ENCODE peak calls at places on chromosomes 12 and 14, in five cellular contexts. One of them, this sample, is unnamed. For H3K9me3 and H3K27me3, the result is how much of the 10 kb centered on the place peaks cover.

GRCh38 chr14:72054929-72055328 is 122.7 kb downstream of the RGS6 start:
- DNase-seq in left lung: no peak
- DNase-seq in astrocyte: no peak
- DNase-seq in lower lobe of right lung: no peak
- DNase-seq in PC-3: no peak
- DNase-seq in this sample: no peak

GRCh38 chr14:94097091-94097490 is 13.4 kb upstream of the IFI27 start:
- DNase-seq in left lung: no peak
- DNase-seq in astrocyte: no peak
- DNase-seq in lower lobe of right lung: no peak
- DNase-seq in PC-3: no peak
- DNase-seq in this sample: no peak

GRCh38 chr14:84403585-84403984 is 1126.4 kb upstream of the FLRT2 start:
- DNase-seq in left lung: no peak
- DNase-seq in astrocyte: no peak
- DNase-seq in lower lobe of right lung: no peak
- DNase-seq in PC-3: peak
- DNase-seq in this sample: no peak

GRCh38 chr14:75492832-75493579 is 29.3 kb upstream of the BATF start:
- DNase-seq in left lung: no peak
- DNase-seq in astrocyte: no peak
- DNase-seq in lower lobe of right lung: no peak
- DNase-seq in PC-3: no peak
- DNase-seq in this sample: no peak

GRCh38 chr12:27583981-27584380 is 60.0 kb downstream of the PPFIBP1 start:
- DNase-seq in left lung: no peak
- DNase-seq in astrocyte: no peak
- DNase-seq in lower lobe of right lung: no peak
- DNase-seq in PC-3: no peak
- DNase-seq in this sample: no peak

GRCh38 chr12:110344657-110345056 is 58.9 kb downstream of the ANAPC7 start:
- DNase-seq in left lung: no peak
- DNase-seq in astrocyte: no peak
- DNase-seq in lower lobe of right lung: no peak
- DNase-seq in PC-3: no peak
- DNase-seq in this sample: no peak

GRCh38 chr14:77120771-77121743 is 20.5 kb downstream of the ZDHHC22 start:
- DNase-seq in left lung: no peak
- DNase-seq in astrocyte: no peak
- DNase-seq in lower lobe of right lung: no peak
- DNase-seq in PC-3: no peak
- DNase-seq in this sample: no peak

GRCh38 chr12:14907953-14908352 is 22.3 kb upstream of the MGP start:
- DNase-seq in left lung: no peak
- DNase-seq in astrocyte: no peak
- DNase-seq in lower lobe of right lung: no peak
- DNase-seq in PC-3: no peak
- DNase-seq in this sample: no peak

GRCh38 chr12:9732966-9733461 is at the start of gene CLECL1:
- DNase-seq in left lung: no peak
- DNase-seq in astrocyte: no peak
- DNase-seq in lower lobe of right lung: no peak
- DNase-seq in PC-3: no peak
- DNase-seq in this sample: no peak
- H3K4me3 ChIP-seq in left lung: no peak
- H3K4me3 ChIP-seq in astrocyte: no peak
- H3K4me3 ChIP-seq in lower lobe of right lung: peak
- H3K4me3 ChIP-seq in PC-3: no peak
- H3K4me3 ChIP-seq in this sample: no peak

DNA sequence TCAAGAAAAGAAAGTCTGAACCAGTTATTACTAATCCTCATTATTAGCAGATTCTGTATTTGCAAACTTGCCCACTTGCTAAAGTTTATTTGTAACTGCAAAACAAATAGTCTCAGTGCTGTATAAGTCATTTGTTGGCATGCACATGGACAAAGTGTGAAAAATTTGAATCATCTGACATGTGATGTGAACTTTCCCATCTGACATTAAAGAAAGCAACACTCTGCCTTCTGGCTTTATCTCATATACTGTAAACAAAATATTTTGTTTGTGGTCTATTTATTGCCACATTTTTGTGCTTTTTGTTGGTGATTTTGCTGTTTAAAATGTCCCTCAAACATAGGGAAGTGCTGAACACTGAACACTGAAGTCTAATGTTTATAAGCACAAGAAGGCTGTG is 513.8 kb downstream of the RPL10L start:
- DNase-seq in left lung: no peak
- DNase-seq in astrocyte: no peak
- DNase-seq in lower lobe of right lung: no peak
- DNase-seq in PC-3: no peak
- DNase-seq in this sample: no peak
- H3K9me3 ChIP-seq in left lung: under half
- H3K9me3 ChIP-seq in astrocyte: under half
- H3K9me3 ChIP-seq in lower lobe of right lung: under half
- H3K9me3 ChIP-seq in PC-3: under half
- H3K9me3 ChIP-seq in this sample: under half

GRCh38 chr12:130155416-130156073 is 6.7 kb upstream of the FZD10 start:
- DNase-seq in left lung: no peak
- DNase-seq in astrocyte: no peak
- DNase-seq in lower lobe of right lung: no peak
- DNase-seq in PC-3: peak
- DNase-seq in this sample: no peak
- H3K27me3 ChIP-seq in left lung: half or more
- H3K27me3 ChIP-seq in astrocyte: under half
- H3K27me3 ChIP-seq in lower lobe of right lung: under half
- H3K27me3 ChIP-seq in PC-3: under half
- H3K27me3 ChIP-seq in this sample: under half

DNA sequence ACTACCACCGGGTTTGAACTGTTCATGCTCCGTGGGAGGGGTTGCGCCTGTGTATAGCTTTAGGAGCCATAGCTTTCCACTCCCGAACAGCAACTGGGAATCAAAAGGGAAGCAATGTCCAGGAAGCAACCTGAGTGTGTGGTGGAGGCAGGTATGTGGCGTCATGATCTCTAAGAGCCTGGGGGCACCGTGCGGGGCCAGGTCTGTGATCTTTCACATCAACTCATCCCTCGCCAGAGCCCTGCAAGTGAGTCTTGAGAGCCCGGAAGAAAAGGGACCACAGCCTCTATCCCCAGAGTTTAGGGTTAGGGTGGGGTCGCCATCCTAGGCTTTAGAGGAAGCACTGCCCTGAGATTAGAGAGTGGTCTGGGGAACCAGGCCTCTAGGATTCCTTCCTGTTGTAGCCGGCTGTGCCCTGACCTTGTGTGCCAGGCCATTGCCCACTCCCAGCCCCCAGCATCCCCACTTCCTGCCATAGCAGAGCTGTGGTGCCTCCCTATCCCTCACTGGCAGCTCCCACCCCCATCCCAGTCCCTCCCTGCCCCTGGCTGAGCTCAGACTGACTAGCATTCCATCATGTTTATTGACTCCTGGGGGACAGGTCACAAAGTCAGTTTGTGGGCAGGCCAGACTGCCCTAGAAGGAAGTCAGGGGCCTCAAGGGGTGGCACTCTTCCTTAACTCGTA is 733 bp upstream of the ADCY4 start:
- DNase-seq in left lung: no peak
- DNase-seq in astrocyte: no peak
- DNase-seq in lower lobe of right lung: no peak
- DNase-seq in PC-3: no peak
- DNase-seq in this sample: no peak
- H3K4me3 ChIP-seq in left lung: peak
- H3K4me3 ChIP-seq in astrocyte: no peak
- H3K4me3 ChIP-seq in lower lobe of right lung: peak
- H3K4me3 ChIP-seq in PC-3: no peak
- H3K4me3 ChIP-seq in this sample: no peak

GRCh38 chr12:34340534-34341361 is 318.5 kb downstream of the ALG10 start:
- DNase-seq in left lung: no peak
- DNase-seq in astrocyte: no peak
- DNase-seq in lower lobe of right lung: no peak
- DNase-seq in PC-3: peak
- DNase-seq in this sample: peak
- H3K9me3 ChIP-seq in left lung: half or more
- H3K9me3 ChIP-seq in astrocyte: under half
- H3K9me3 ChIP-seq in lower lobe of right lung: under half
- H3K9me3 ChIP-seq in PC-3: under half
- H3K9me3 ChIP-seq in this sample: under half

GRCh38 chr14:36579001-36579555 is 3.3 kb downstream of the NKX2-8 start:
- DNase-seq in left lung: no peak
- DNase-seq in astrocyte: no peak
- DNase-seq in lower lobe of right lung: no peak
- DNase-seq in PC-3: no peak
- DNase-seq in this sample: no peak
- H3K27me3 ChIP-seq in left lung: half or more
- H3K27me3 ChIP-seq in astrocyte: half or more
- H3K27me3 ChIP-seq in lower lobe of right lung: half or more
- H3K27me3 ChIP-seq in PC-3: under half
- H3K27me3 ChIP-seq in this sample: under half

DNA sequence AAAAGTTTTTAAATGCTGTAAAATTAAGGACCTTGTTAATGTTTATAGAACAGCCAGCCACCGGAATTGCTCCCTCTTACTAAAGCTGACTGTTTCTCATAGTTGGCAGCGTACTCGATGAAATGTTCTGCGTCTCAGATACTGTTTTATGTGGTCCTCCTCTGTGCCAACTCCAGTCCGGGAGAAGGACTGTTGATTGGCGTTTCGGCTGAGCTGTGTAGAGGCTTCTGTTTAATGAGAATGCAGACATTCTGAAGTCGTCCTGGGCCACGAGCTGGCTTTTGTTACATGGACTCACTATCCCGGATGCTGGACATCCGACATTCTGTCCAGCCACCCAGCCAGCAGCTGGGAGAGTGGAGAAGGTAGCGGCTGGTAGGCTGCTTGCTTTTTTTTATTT is 75.4 kb downstream of the WDR20 start:
- DNase-seq in left lung: no peak
- DNase-seq in astrocyte: peak
- DNase-seq in lower lobe of right lung: no peak
- DNase-seq in PC-3: peak
- DNase-seq in this sample: peak
- H3K4me3 ChIP-seq in left lung: no peak
- H3K4me3 ChIP-seq in astrocyte: no peak
- H3K4me3 ChIP-seq in lower lobe of right lung: no peak
- H3K4me3 ChIP-seq in PC-3: peak
- H3K4me3 ChIP-seq in this sample: no peak

This sample was measured in MG63.